ENCODE peak calls at places on chromosomes 12 and 14, in five cellular contexts. One of them, this sample, is unnamed.

GRCh38 chr12:95365912-95366311 is 108.0 kb upstream of the METAP2 start:
- DNase-seq in midbrain: no peak
- DNase-seq in AG08396: no peak
- DNase-seq in hepatic stellate cell: no peak
- DNase-seq in GM23248: no peak
- DNase-seq in this sample: no peak

GRCh38 chr14:88829188-88829587 is 4.7 kb downstream of the TTC8 start:
- DNase-seq in GM23248: no peak
- DNase-seq in midbrain: no peak
- DNase-seq in hepatic stellate cell: no peak
- DNase-seq in AG08396: no peak
- DNase-seq in this sample: no peak

GRCh38 chr12:53193953-53194716 is 12.9 kb downstream of the ITGB7 start:
- DNase-seq in AG08396: no peak
- DNase-seq in GM23248: no peak
- DNase-seq in midbrain: no peak
- DNase-seq in hepatic stellate cell: no peak
- DNase-seq in this sample: no peak

GRCh38 chr14:67583711-67584644 is 16.1 kb downstream of the PIGH start:
- DNase-seq in AG08396: peak
- DNase-seq in hepatic stellate cell: peak
- DNase-seq in GM23248: peak
- DNase-seq in midbrain: no peak
- DNase-seq in this sample: peak

GRCh38 chr12:102063066-102063465 is 1.3 kb upstream of the WASHC3 start:
- DNase-seq in midbrain: no peak
- DNase-seq in hepatic stellate cell: no peak
- DNase-seq in GM23248: no peak
- DNase-seq in AG08396: no peak
- DNase-seq in this sample: no peak

GRCh38 chr12:124609041-124609984 is 41.9 kb upstream of the NCOR2 start:
- DNase-seq in midbrain: no peak
- DNase-seq in AG08396: peak
- DNase-seq in GM23248: no peak
- DNase-seq in hepatic stellate cell: no peak
- DNase-seq in this sample: no peak

GRCh38 chr12:131803995-131804521 is 24.1 kb upstream of the MMP17 start:
- DNase-seq in hepatic stellate cell: peak
- DNase-seq in GM23248: peak
- DNase-seq in AG08396: peak
- DNase-seq in midbrain: no peak
- DNase-seq in this sample: peak

GRCh38 chr12:105672576-105672975 is 342.1 kb downstream of the C12orf75 start:
- DNase-seq in GM23248: no peak
- DNase-seq in AG08396: no peak
- DNase-seq in hepatic stellate cell: no peak
- DNase-seq in midbrain: no peak
- DNase-seq in this sample: peak

GRCh38 chr12:93663729-93664084 is 13.5 kb upstream of the CRADD start:
- DNase-seq in hepatic stellate cell: no peak
- DNase-seq in midbrain: no peak
- DNase-seq in AG08396: no peak
- DNase-seq in GM23248: no peak
- DNase-seq in this sample: no peak

GRCh38 chr14:20781805-20782204 is 737 bp downstream of the RNASE6 start:
- DNase-seq in hepatic stellate cell: no peak
- DNase-seq in AG08396: no peak
- DNase-seq in midbrain: no peak
- DNase-seq in GM23248: no peak
- DNase-seq in this sample: no peak

GRCh38 chr12:51265024-51265423 is 5.2 kb downstream of the SMAGP start:
- DNase-seq in AG08396: no peak
- DNase-seq in GM23248: no peak
- DNase-seq in hepatic stellate cell: no peak
- DNase-seq in midbrain: no peak
- DNase-seq in this sample: no peak

GRCh38 chr12:114902665-114903393 is 218.9 kb upstream of the TBX3 start:
- DNase-seq in midbrain: no peak
- DNase-seq in GM23248: peak
- DNase-seq in hepatic stellate cell: peak
- DNase-seq in AG08396: peak
- DNase-seq in this sample: peak

GRCh38 chr14:31229638-31230229 is 22.1 kb upstream of the HECTD1 start:
- DNase-seq in midbrain: peak
- DNase-seq in hepatic stellate cell: peak
- DNase-seq in GM23248: peak
- DNase-seq in AG08396: peak
- DNase-seq in this sample: peak

GRCh38 chr12:106918746-106919145 is 37.0 kb upstream of the TMEM263 start:
- DNase-seq in AG08396: no peak
- DNase-seq in midbrain: peak
- DNase-seq in hepatic stellate cell: no peak
- DNase-seq in GM23248: no peak
- DNase-seq in this sample: no peak

GRCh38 chr12:29207120-29207519 is 58.0 kb downstream of the FAR2 start:
- DNase-seq in GM23248: no peak
- DNase-seq in midbrain: peak
- DNase-seq in AG08396: no peak
- DNase-seq in hepatic stellate cell: no peak
- DNase-seq in this sample: no peak

GRCh38 chr12:12380949-12381593 is 24.2 kb downstream of the BORCS5 start:
- DNase-seq in GM23248: no peak
- DNase-seq in midbrain: no peak
- DNase-seq in AG08396: no peak
- DNase-seq in hepatic stellate cell: no peak
- DNase-seq in this sample: no peak

GRCh38 chr12:44812062-44812461 is 64.1 kb downstream of the NELL2 start:
- DNase-seq in AG08396: no peak
- DNase-seq in midbrain: no peak
- DNase-seq in GM23248: no peak
- DNase-seq in hepatic stellate cell: no peak
- DNase-seq in this sample: no peak

GRCh38 chr14:100662850-100663527 is 63.7 kb upstream of the DLK1 start:
- DNase-seq in AG08396: peak
- DNase-seq in GM23248: peak
- DNase-seq in midbrain: peak
- DNase-seq in hepatic stellate cell: peak
- DNase-seq in this sample: peak

GRCh38 chr12:49121047-49121696 is 10.0 kb downstream of the TUBA1B start:
- DNase-seq in GM23248: peak
- DNase-seq in AG08396: peak
- DNase-seq in midbrain: peak
- DNase-seq in hepatic stellate cell: peak
- DNase-seq in this sample: peak

GRCh38 chr14:54981698-54982097 is 45.2 kb downstream of the WDHD1 start:
- DNase-seq in GM23248: peak
- DNase-seq in AG08396: no peak
- DNase-seq in hepatic stellate cell: no peak
- DNase-seq in midbrain: no peak
- DNase-seq in this sample: peak

GRCh38 chr14:71668186-71668912 is 263.9 kb upstream of the RGS6 start:
- DNase-seq in midbrain: no peak
- DNase-seq in hepatic stellate cell: no peak
- DNase-seq in AG08396: peak
- DNase-seq in GM23248: no peak
- DNase-seq in this sample: peak

GRCh38 chr12:103924761-103925641 is 5.2 kb upstream of the HSP90B1 start:
- DNase-seq in GM23248: peak
- DNase-seq in hepatic stellate cell: no peak
- DNase-seq in midbrain: no peak
- DNase-seq in AG08396: no peak
- DNase-seq in this sample: peak

GRCh38 chr12:100360450-100360849 is 3.6 kb downstream of the SLC17A8 start:
- DNase-seq in GM23248: no peak
- DNase-seq in midbrain: no peak
- DNase-seq in AG08396: no peak
- DNase-seq in hepatic stellate cell: no peak
- DNase-seq in this sample: no peak